ENCODE peak calls at places on chromosomes 1 and 21, in four cellular contexts. V is GM12878, T is HepG2, Q is H1. S is an unnamed sample.

GRCh38 chr1:109263597-109264378 is 14.4 kb downstream of the CELSR2 start:
- DNase-seq in V (peak), T (peak), Q (peak), S (peak)

GRCh38 chr1:50503515-50503914 is 80.3 kb upstream of the DMRTA2 start:
- DNase-seq in V (no peak), T (no peak), Q (no peak), S (no peak)

GRCh38 chr1:248753715-248754280 is 1.8 kb downstream of the LYPD8 start:
- DNase-seq in V (no peak), T (no peak), Q (no peak), S (no peak)

GRCh38 chr1:110258734-110259133 is 48.6 kb downstream of the KCNC4 start:
- DNase-seq in V (no peak), T (no peak), Q (no peak), S (no peak)

GRCh38 chr1:154747841-154748766 is 122.0 kb downstream of the KCNN3 start:
- DNase-seq in V (peak), T (no peak), Q (no peak), S (no peak)

GRCh38 chr1:8839990-8840389 is 22.6 kb upstream of the RERE start:
- DNase-seq in V (no peak), T (no peak), Q (no peak), S (no peak)

GRCh38 chr1:163673756-163674155 is 352.0 kb downstream of the NUF2 start:
- DNase-seq in V (no peak), T (no peak), Q (no peak), S (no peak)

GRCh38 chr1:208781391-208782035 is 537.3 kb upstream of the PLXNA2 start:
- DNase-seq in V (no peak), T (no peak), Q (peak), S (no peak)

GRCh38 chr21:25960423-25960822 is 210.1 kb downstream of the APP start:
- DNase-seq in V (no peak), T (no peak), Q (no peak), S (no peak)

GRCh38 chr1:42006836-42007235 is 88.1 kb upstream of the HIVEP3 start:
- DNase-seq in V (no peak), T (no peak), Q (no peak), S (no peak)

GRCh38 chr1:101044259-101044658 is 18.7 kb upstream of the DPH5 start:
- DNase-seq in V (no peak), T (no peak), Q (no peak), S (no peak)

GRCh38 chr1:88104234-88104633 is 579.8 kb upstream of the PKN2 start:
- DNase-seq in V (no peak), T (no peak), Q (no peak), S (no peak)

GRCh38 chr1:234980224-234980656 is 148.4 kb downstream of the TOMM20 start:
- DNase-seq in V (no peak), T (no peak), Q (no peak), S (no peak)

GRCh38 chr1:242129103-242129502 is 130.2 kb upstream of the MAP1LC3C start:
- DNase-seq in V (no peak), T (peak), Q (no peak), S (no peak)

DNA sequence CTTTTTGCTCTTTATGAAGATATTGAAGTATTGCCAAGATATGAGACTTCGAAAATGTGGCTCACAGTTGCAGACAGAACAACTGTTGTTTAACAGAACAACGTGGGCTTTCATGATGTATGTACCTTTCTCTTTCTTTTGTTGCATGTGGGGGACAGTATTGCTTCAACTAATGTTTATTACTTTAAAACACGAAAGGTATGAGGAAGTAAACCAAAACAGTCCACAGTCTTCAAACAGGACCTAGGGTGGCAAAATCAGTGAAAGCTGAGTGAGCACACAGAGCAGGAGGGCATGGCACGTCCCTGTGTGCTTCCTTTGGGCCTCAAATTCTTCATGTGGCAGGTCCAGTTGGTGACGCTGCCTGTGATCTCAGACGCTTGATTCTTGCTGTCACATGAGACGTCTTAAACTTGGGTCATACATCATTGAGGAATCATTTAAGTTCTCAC is 7.8 kb upstream of the CHAF1B start:
- DNase-seq in V (no peak), T (no peak), Q (no peak), S (no peak)
- TF ChIP-seq CREB1 in V (no peak), T (no peak), Q (no peak), S (no peak)

GRCh38 chr1:27111771-27112573 is 43.0 kb downstream of the SLC9A1 start:
- DNase-seq in V (no peak), T (peak), Q (no peak), S (peak)
- TF ChIP-seq HDAC6 in V (no peak), T (no peak), Q (no peak), S (no peak)

DNA sequence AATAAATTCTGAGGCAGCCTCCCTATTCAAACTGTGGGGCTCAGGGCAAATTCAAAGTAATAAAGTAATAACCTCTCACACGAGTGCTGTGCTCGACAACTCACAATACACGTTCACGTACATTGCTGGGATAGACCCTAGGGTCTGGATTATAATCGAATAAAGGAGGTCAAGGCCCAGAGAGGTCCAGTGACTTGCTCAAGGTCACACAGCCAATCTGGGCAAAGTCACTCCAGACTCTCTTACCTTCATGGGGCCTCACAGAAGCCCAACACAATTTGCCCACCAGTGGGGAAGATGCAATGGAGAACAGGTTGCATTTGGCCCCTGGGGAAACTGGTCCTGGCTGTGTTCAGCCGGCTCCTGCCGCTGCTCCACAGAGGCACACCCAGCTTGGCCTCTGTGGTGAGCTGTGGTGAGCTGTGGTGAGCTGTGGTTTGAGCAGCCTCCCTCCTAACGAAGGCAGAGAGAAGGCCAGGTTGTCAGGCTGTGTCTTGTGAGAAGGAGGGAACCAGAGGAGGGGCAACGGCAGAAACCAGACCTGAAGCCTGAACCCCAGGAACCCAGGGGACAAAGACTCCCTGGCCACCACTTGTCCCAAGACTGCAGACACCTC is 35.1 kb downstream of the NUAK2 start:
- DNase-seq in V (peak), T (no peak), Q (no peak), S (no peak)
- TF ChIP-seq CREB1 in V (no peak), T (no peak), Q (no peak), S (no peak)

GRCh38 chr1:36134031-36134430 is 9.0 kb upstream of the COL8A2 start:
- DNase-seq in V (no peak), T (no peak), Q (no peak), S (no peak)

GRCh38 chr1:36136535-36136934 is 11.5 kb upstream of the COL8A2 start:
- DNase-seq in V (no peak), T (no peak), Q (no peak), S (no peak)

GRCh38 chr1:36137226-36137625 is 12.1 kb downstream of the TRAPPC3 start:
- DNase-seq in V (no peak), T (no peak), Q (no peak), S (no peak)

GRCh38 chr1:36133484-36133883 is 8.5 kb upstream of the COL8A2 start:
- DNase-seq in V (no peak), T (no peak), Q (no peak), S (no peak)

DNA sequence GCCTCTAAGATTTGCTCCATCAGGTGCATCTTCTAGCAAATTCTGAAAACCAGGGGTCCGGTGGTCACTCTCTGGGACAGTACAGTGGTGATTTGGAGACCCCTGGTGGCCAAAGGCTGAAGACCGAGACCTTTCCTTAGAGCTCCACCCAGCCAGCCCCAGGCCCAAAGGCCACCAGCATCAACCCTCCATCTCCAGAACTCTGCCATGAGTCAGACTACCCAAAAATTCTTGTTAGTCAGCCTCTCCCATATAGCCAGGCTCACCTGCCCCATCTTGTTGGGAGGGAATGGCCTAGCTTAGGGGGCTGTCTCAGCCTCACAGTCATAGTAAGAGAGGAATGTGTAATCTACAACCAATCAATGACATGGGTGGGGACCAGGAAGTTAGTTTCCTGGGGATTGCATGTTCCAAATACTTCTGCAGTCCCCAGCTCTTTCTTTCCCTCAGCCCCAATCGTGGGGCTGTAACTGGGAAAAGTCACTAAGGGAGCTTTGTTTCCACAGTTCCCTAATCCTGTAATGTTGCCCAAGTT is 9.8 kb upstream of the COL8A2 start:
- DNase-seq in V (no peak), T (peak), Q (peak), S (peak)
- TF ChIP-seq HDAC6 in V (no peak), T (no peak), Q (no peak), S (no peak)

GRCh38 chr1:173267453-173267945 is 60.4 kb upstream of the TNFSF4 start:
- DNase-seq in V (peak), T (no peak), Q (no peak), S (no peak)

GRCh38 chr1:173268261-173268660 is 61.1 kb upstream of the TNFSF4 start:
- DNase-seq in V (no peak), T (no peak), Q (no peak), S (no peak)

GRCh38 chr1:173269490-173270230 is 62.5 kb upstream of the TNFSF4 start:
- DNase-seq in V (no peak), T (no peak), Q (no peak), S (peak)

GRCh38 chr1:173268786-173269277 is 61.7 kb upstream of the TNFSF4 start:
- DNase-seq in V (no peak), T (no peak), Q (no peak), S (no peak)

DNA sequence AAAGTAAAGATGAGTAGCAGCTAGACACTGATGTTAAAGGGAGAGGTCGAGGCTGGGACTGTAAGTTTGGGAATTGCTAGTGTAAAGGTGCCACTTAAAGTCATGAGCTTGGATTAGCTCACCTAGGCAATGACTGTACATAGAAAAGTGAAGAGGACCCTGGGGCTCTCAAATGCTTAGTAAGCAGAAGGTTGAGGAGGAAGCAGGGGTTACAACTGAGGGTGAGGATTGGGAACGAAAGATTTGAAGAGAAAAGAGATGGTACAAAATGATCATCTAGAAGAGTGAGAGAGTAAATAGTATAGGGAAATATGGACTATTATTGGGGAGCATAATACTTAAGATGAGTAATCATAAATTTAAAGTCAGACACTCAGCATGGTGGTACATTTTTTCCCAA is 63.1 kb upstream of the TNFSF4 start:
- DNase-seq in V (no peak), T (no peak), Q (no peak), S (no peak)
- TF ChIP-seq CREB1 in V (no peak), T (no peak), Q (no peak), S (no peak)

DNA sequence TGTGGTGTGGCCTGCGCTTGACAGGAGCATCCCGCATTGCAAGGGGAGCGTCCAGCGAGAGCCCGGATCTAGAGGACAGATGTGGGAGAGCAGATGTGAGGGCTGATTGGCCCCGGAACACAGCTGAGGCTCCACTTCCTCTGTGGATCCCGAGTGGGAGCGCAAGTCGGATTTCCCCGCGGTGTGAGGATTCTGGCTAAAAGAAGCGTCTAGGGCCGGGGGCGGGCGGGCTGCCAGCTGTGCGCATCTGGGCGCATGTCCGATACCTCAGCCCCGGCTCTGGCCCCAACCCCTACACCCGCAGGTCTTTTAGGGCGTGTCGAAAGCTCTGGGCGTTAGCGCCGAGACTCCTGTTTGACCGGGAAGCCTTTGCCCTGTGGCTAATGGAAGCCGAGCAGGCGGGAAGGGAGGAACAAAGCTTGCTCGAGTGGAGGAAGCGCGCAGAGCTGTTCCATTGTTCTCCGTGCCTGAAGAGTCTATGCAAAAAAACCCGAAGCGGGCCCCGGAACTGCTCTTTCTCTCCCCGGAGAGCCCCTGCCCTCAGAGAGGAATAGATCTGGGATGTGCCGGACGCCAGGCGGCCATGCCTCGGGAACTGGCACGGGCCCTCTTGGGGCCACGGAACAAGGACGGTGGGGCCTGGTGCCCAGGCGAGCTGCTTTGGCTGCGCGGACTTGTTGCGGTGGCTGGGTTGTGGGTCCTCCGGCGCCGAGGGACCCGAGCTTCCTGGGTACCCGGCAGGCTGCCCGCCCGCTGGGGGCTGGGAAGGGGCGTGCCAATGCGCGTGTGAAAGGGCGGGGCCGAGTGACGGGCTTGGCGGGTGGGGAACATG is 111.1 kb downstream of the NAV1 start:
- DNase-seq in V (no peak), T (no peak), Q (peak), S (peak)
- TF ChIP-seq HDAC6 in V (no peak), T (no peak), Q (no peak), S (no peak)

S was measured in K562.